ENCODE peak calls at places on chromosomes 1 and 21, in five cellular contexts. One of them, this sample, is unnamed. For H3K36me3, the result is how much of the 10 kb centered on the place peaks cover.

GRCh38 chr1:178599745-178600144 is 86.8 kb downstream of the TEX35 start:
- DNase-seq in CD4-positive, alpha-beta memory T cell: no peak
- DNase-seq in Karpas-422: peak
- DNase-seq in H1: no peak
- DNase-seq in fibroblast of lung: no peak
- DNase-seq in this sample: no peak

GRCh38 chr1:231628207-231628876 is 1.8 kb downstream of the DISC1 start:
- DNase-seq in fibroblast of lung: no peak
- DNase-seq in CD4-positive, alpha-beta memory T cell: no peak
- DNase-seq in H1: no peak
- DNase-seq in Karpas-422: peak
- DNase-seq in this sample: peak

GRCh38 chr1:16441312-16441641 is 753 bp downstream of the NECAP2 start:
- DNase-seq in fibroblast of lung: peak
- DNase-seq in H1: no peak
- DNase-seq in Karpas-422: no peak
- DNase-seq in CD4-positive, alpha-beta memory T cell: no peak
- DNase-seq in this sample: no peak

GRCh38 chr1:18528616-18529015 is 47.9 kb downstream of the KLHDC7A start:
- DNase-seq in Karpas-422: no peak
- DNase-seq in CD4-positive, alpha-beta memory T cell: no peak
- DNase-seq in fibroblast of lung: no peak
- DNase-seq in H1: no peak
- DNase-seq in this sample: no peak

GRCh38 chr1:109769335-109770078 is 5.8 kb upstream of the EPS8L3 start:
- DNase-seq in Karpas-422: no peak
- DNase-seq in H1: no peak
- DNase-seq in CD4-positive, alpha-beta memory T cell: no peak
- DNase-seq in fibroblast of lung: peak
- DNase-seq in this sample: peak

GRCh38 chr21:45448810-45449657 is 44.1 kb downstream of the COL18A1 start:
- DNase-seq in Karpas-422: no peak
- DNase-seq in CD4-positive, alpha-beta memory T cell: no peak
- DNase-seq in fibroblast of lung: no peak
- DNase-seq in H1: no peak
- DNase-seq in this sample: no peak

GRCh38 chr1:173161510-173162221 is 45.5 kb downstream of the TNFSF4 start:
- DNase-seq in CD4-positive, alpha-beta memory T cell: no peak
- DNase-seq in H1: no peak
- DNase-seq in Karpas-422: no peak
- DNase-seq in fibroblast of lung: peak
- DNase-seq in this sample: peak

GRCh38 chr1:46555826-46556619 is 4.6 kb upstream of the KNCN start:
- DNase-seq in H1: no peak
- DNase-seq in Karpas-422: no peak
- DNase-seq in CD4-positive, alpha-beta memory T cell: no peak
- DNase-seq in fibroblast of lung: no peak
- DNase-seq in this sample: no peak

GRCh38 chr1:240100351-240100750 is 8.7 kb downstream of the FMN2 start:
- DNase-seq in Karpas-422: no peak
- DNase-seq in CD4-positive, alpha-beta memory T cell: no peak
- DNase-seq in fibroblast of lung: peak
- DNase-seq in H1: no peak
- DNase-seq in this sample: peak

GRCh38 chr21:33682992-33683627 is 40.8 kb downstream of the ITSN1 start:
- DNase-seq in H1: no peak
- DNase-seq in fibroblast of lung: peak
- DNase-seq in Karpas-422: no peak
- DNase-seq in CD4-positive, alpha-beta memory T cell: no peak
- DNase-seq in this sample: peak

GRCh38 chr1:215114154-215114933 is 31.8 kb downstream of the KCNK2 start:
- DNase-seq in fibroblast of lung: peak
- DNase-seq in Karpas-422: no peak
- DNase-seq in CD4-positive, alpha-beta memory T cell: no peak
- DNase-seq in H1: no peak
- DNase-seq in this sample: peak

GRCh38 chr1:211478801-211479619 is 13.0 kb downstream of the RD3 start:
- DNase-seq in fibroblast of lung: no peak
- DNase-seq in H1: peak
- DNase-seq in Karpas-422: no peak
- DNase-seq in CD4-positive, alpha-beta memory T cell: no peak
- DNase-seq in this sample: no peak

GRCh38 chr1:36279789-36280296 is 26.3 kb upstream of the SH3D21 start:
- DNase-seq in Karpas-422: no peak
- DNase-seq in fibroblast of lung: no peak
- DNase-seq in H1: no peak
- DNase-seq in CD4-positive, alpha-beta memory T cell: no peak
- DNase-seq in this sample: no peak
- H3K36me3 ChIP-seq in Karpas-422: under half
- H3K36me3 ChIP-seq in fibroblast of lung: under half
- H3K36me3 ChIP-seq in H1: under half
- H3K36me3 ChIP-seq in CD4-positive, alpha-beta memory T cell: under half
- H3K36me3 ChIP-seq in this sample: under half

GRCh38 chr1:207821464-207822045 is 69.7 kb downstream of the CD46 start:
- DNase-seq in CD4-positive, alpha-beta memory T cell: no peak
- DNase-seq in fibroblast of lung: no peak
- DNase-seq in Karpas-422: peak
- DNase-seq in H1: no peak
- DNase-seq in this sample: no peak
- H3K4me3 ChIP-seq in CD4-positive, alpha-beta memory T cell: peak
- H3K4me3 ChIP-seq in fibroblast of lung: no peak
- H3K4me3 ChIP-seq in Karpas-422: peak
- H3K4me3 ChIP-seq in H1: no peak
- H3K4me3 ChIP-seq in this sample: peak

GRCh38 chr1:111147948-111148347 is 7.9 kb downstream of the CEPT1 start:
- DNase-seq in H1: no peak
- DNase-seq in fibroblast of lung: no peak
- DNase-seq in CD4-positive, alpha-beta memory T cell: no peak
- DNase-seq in Karpas-422: no peak
- DNase-seq in this sample: no peak

GRCh38 chr1:111157425-111157824 is 17.4 kb downstream of the CEPT1 start:
- DNase-seq in CD4-positive, alpha-beta memory T cell: no peak
- DNase-seq in fibroblast of lung: no peak
- DNase-seq in H1: no peak
- DNase-seq in Karpas-422: no peak
- DNase-seq in this sample: no peak

GRCh38 chr1:111154021-111154999 is 14.3 kb downstream of the CEPT1 start:
- DNase-seq in fibroblast of lung: peak
- DNase-seq in CD4-positive, alpha-beta memory T cell: no peak
- DNase-seq in H1: no peak
- DNase-seq in Karpas-422: no peak
- DNase-seq in this sample: no peak

GRCh38 chr1:111148376-111148881 is 8.4 kb downstream of the CEPT1 start:
- DNase-seq in CD4-positive, alpha-beta memory T cell: no peak
- DNase-seq in Karpas-422: no peak
- DNase-seq in fibroblast of lung: no peak
- DNase-seq in H1: no peak
- DNase-seq in this sample: no peak

DNA sequence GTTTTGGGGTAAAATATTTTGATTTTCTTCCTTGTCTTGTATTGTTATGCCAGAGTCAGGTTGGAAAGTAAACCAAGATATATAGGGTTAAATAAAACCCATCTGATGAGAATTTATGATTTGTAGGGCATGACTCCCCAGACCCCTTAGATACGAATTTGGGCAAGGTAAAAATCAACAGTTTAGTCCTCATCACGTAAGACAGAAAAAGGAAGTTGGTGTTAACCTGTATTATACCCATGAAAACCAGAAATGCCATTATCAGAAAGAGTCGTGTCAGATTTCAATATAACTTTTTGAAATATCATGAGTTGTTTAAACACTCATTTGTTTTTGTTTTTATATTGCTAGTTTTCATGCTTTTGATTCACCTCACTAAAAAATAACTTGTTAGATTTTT is 11.8 kb downstream of the CEPT1 start:
- DNase-seq in H1: no peak
- DNase-seq in CD4-positive, alpha-beta memory T cell: no peak
- DNase-seq in fibroblast of lung: no peak
- DNase-seq in Karpas-422: no peak
- DNase-seq in this sample: no peak
- H3K36me3 ChIP-seq in H1: under half
- H3K36me3 ChIP-seq in CD4-positive, alpha-beta memory T cell: under half
- H3K36me3 ChIP-seq in fibroblast of lung: under half
- H3K36me3 ChIP-seq in Karpas-422: half or more
- H3K36me3 ChIP-seq in this sample: half or more

GRCh38 chr1:26785611-26786436 is 1.9 kb upstream of the PIGV start:
- DNase-seq in CD4-positive, alpha-beta memory T cell: no peak
- DNase-seq in fibroblast of lung: peak
- DNase-seq in H1: no peak
- DNase-seq in Karpas-422: peak
- DNase-seq in this sample: peak
- H3K4me3 ChIP-seq in CD4-positive, alpha-beta memory T cell: no peak
- H3K4me3 ChIP-seq in fibroblast of lung: no peak
- H3K4me3 ChIP-seq in H1: no peak
- H3K4me3 ChIP-seq in Karpas-422: peak
- H3K4me3 ChIP-seq in this sample: peak

GRCh38 chr1:236819856-236820255 is 24.8 kb downstream of the MTR start:
- DNase-seq in H1: no peak
- DNase-seq in fibroblast of lung: no peak
- DNase-seq in Karpas-422: no peak
- DNase-seq in CD4-positive, alpha-beta memory T cell: no peak
- DNase-seq in this sample: no peak
- H3K36me3 ChIP-seq in H1: under half
- H3K36me3 ChIP-seq in fibroblast of lung: under half
- H3K36me3 ChIP-seq in Karpas-422: under half
- H3K36me3 ChIP-seq in CD4-positive, alpha-beta memory T cell: under half
- H3K36me3 ChIP-seq in this sample: half or more